ENCODE peak calls at places on chromosomes 3 and 15, in four cellular contexts. L is HEK293T, T is K562, W is GM12878. C is an unnamed sample.

GRCh38 chr3:113948015-113948917 is 453 bp downstream of the ZDHHC23 start:
- DNase-seq in L (peak; percentile 55), W (no peak), T (no peak), C (peak; percentile 25)

GRCh38 chr15:54640874-54641273 is 555.9 kb downstream of the RSL24D1 start:
- DNase-seq in W (no peak), L (no peak), T (no peak), C (no peak)

GRCh38 chr3:15299036-15299435 is 33.4 kb downstream of the SH3BP5 start:
- DNase-seq in T (peak; percentile 67), W (no peak), L (no peak), C (no peak)

GRCh38 chr15:83398591-83398990 is 48.5 kb upstream of the SH3GL3 start:
- DNase-seq in T (no peak), L (no peak), W (no peak), C (no peak)

GRCh38 chr15:72116680-72117447 is 1.1 kb downstream of the MYO9A start:
- DNase-seq in L (peak; percentile 22), T (peak; percentile 30), W (no peak), C (no peak)

GRCh38 chr3:140013220-140013619 is 78.2 kb downstream of the CLSTN2 start:
- DNase-seq in T (no peak), L (no peak), W (no peak), C (no peak)

GRCh38 chr3:139117136-139117675 is 72.5 kb upstream of the PRR23C start:
- DNase-seq in L (no peak), W (no peak), T (no peak), C (no peak)

GRCh38 chr3:143484851-143485512 is 363.3 kb downstream of the SLC9A9 start:
- DNase-seq in L (peak; percentile 46), W (no peak), T (peak; percentile 15), C (no peak)

GRCh38 chr3:106034313-106034712 is 165.5 kb upstream of the CBLB start:
- DNase-seq in W (no peak), L (no peak), T (no peak), C (no peak)

GRCh38 chr3:102181202-102181920 is 253.5 kb upstream of the ZPLD1 start:
- DNase-seq in L (no peak), W (no peak), T (no peak), C (no peak)

GRCh38 chr3:63662500-63662899 is 10.0 kb downstream of the SNTN start:
- DNase-seq in L (no peak), T (no peak), W (no peak), C (peak; percentile 6)

GRCh38 chr3:58036287-58037032 is 28.2 kb downstream of the FLNB start:
- DNase-seq in T (no peak), L (no peak), W (no peak), C (no peak)

GRCh38 chr3:179837374-179837773 is 184.5 kb downstream of the USP13 start:
- DNase-seq in L (no peak), W (no peak), T (no peak), C (no peak)

GRCh38 chr3:73827204-73827603 is 202.5 kb upstream of the PDZRN3 start:
- DNase-seq in W (no peak), T (no peak), L (no peak), C (no peak)

GRCh38 chr3:52456169-52456799 is 880 bp downstream of the NISCH start:
- DNase-seq in T (peak; percentile 25), L (peak; percentile 39), W (no peak), C (no peak)

DNA sequence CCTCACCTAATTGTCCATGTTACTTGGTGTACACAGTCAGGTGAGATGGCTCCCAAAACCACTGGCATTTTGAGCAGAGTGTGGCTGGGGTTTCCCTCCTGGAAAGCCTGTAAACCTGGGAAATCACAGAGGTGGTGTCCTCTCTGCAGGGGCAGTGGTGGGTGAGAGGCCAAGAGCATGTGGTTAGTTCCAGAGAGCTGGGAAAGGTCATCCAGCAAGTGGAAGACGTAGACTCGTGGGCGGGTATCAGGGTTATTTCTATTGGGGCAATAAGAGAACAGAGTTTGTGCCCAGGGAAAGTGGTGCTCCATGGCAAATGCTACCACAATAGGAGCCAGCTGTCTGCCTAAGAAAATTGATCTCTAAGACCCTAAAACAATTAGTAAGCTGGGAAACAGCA is 44.6 kb upstream of the LIMD1 start:
- DNase-seq in T (no peak), W (no peak), L (no peak), C (no peak)
- TF ChIP-seq FOXK2 in T (no peak), W (no peak), L (no peak), C (no peak)

DNA sequence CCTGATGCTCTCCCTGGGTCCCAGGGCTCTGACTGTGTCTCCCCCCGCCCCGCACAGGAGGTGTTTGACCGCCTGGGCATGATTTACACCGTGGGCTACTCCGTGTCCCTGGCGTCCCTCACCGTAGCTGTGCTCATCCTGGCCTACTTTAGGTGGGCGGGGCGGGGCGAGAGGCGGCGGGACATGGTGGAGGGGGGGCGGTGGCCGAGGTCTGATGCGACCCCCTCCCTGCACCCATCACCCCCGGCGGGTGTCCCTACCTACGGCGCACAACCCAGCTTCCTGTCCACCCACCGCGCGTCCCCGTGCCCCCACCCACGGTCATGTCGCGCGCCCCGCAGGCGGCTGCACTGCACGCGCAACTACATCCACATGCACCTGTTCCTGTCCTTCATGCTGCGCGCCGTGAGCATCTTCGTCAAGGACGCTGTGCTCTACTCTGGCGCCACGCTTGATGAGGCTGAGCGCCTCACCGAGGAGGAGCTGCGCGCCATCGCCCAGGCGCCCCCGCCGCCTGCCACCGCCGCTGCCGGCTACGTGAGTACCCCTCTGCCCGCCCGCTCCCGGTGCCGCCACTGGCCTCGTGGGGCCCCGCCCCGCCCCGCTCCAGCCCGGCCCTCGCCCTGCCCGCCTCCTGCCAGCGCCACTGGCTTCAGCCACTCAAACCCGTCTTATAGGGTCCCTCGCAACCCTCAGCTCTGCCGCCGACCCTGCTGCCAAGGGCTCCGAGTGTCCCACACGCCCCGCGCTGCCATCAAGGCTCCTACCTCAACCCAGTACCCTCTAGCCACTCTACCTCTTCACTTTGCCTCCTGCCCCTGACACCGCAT is 21.0 kb downstream of the PTH1R start:
- DNase-seq in L (no peak), T (no peak), W (no peak), C (no peak)
- TF ChIP-seq SP1 in L (no peak), T (no peak), W (no peak), C (no peak)

DNA sequence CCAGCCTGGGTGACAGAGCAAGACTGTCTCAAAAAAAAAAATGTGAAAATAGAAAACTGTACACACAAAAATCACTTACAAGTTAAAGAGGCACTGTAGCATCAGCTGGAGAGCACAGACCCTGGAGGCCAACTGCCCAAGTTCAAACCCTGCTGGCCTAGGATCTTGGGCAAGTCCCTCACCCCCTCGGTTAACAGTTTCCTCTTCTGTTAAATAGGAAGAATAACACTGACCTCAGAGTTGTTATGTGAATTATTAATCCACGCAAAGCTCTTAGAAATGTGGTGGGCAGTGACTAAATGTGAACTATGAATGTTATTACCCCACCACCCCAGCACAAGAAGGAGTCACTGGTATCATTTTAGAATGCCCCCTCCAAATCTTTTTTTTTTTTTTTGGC is 11.2 kb downstream of the CIB1 start:
- DNase-seq in W (no peak), L (no peak), T (no peak), C (no peak)
- TF ChIP-seq FOXK2 in W (no peak), L (no peak), T (no peak), C (no peak)

GRCh38 chr3:42012935-42013651 is 51.2 kb upstream of the ULK4 start:
- DNase-seq in T (peak; percentile 93), L (peak; percentile 84), W (peak; percentile 86), C (peak; percentile 37)
- TF ChIP-seq SP1 in T (no peak), L (no peak), W (no peak), C (peak; percentile 29)

DNA sequence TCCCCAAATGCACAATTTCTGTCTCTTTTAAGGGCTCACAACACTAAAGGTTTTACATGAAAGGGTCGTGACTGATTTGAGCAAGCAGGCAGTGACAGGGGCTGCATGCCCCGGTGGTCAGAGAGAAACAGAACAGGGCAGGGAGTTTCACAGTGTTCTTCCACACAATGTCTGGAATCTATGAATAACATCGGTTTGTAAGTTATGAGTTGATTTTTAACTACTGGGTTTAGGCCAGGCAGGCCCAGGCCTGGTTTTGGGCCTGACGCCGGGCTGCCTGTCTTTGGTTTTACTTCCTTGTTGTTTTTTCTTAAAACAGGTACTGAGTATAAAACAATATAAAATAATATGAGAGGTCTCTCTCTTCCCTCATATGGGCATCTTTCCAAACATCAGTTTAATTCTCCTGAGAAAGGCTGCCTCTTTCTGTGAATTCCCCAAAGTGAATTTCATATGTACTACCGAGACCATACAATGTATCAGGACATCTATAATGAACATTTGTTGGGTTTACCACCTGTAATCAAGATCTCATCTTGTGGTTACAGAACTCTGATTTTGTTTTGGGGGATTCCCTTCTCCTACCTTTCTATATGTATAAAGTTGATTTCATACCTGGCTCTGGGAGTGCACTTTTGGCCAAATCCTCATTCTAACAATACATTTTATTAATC is 74.4 kb downstream of the CD200 start:
- DNase-seq in L (no peak), W (peak; percentile 54), T (no peak), C (no peak)
- TF ChIP-seq FOXK2 in L (no peak), W (no peak), T (no peak), C (no peak)

GRCh38 chr15:69554321-69554961 is 101.8 kb downstream of the RPLP1 start:
- DNase-seq in L (no peak), W (no peak), T (no peak), C (peak; percentile 14)

GRCh38 chr15:69553686-69554085 is 101.1 kb downstream of the RPLP1 start:
- DNase-seq in L (no peak), T (no peak), W (no peak), C (no peak)

GRCh38 chr15:69557340-69558137 is 104.9 kb downstream of the RPLP1 start:
- DNase-seq in W (no peak), T (no peak), L (no peak), C (peak; percentile 82)

GRCh38 chr15:69556344-69556743 is 103.7 kb downstream of the RPLP1 start:
- DNase-seq in L (no peak), T (no peak), W (no peak), C (no peak)

GRCh38 chr15:69555080-69555479 is 102.5 kb downstream of the RPLP1 start:
- DNase-seq in W (no peak), T (no peak), L (no peak), C (no peak)
- TF ChIP-seq SP1 in W (no peak), T (no peak), L (no peak), C (no peak)

DNA sequence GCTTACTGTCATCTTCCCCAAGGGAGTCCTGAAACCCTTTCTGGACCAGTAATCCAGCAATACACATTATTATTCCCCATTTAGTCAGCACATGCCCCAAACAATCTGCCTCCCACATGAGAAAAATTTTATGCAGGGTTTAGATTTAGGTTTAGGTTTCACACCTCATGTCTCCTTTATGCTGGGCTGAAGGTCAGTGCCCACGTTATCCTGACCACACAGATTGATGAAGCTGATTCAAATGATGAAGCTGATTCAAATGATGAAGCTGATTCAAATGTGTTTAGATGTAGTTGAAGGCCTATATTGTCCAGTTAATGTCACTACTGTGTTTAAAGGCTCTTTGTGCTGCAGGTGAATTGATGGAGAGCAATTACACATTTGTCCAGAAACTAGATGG is 18.1 kb upstream of the ZBED2 start:
- DNase-seq in T (no peak), L (no peak), W (no peak), C (no peak)
- TF ChIP-seq FOXK2 in T (no peak), L (no peak), W (no peak), C (no peak)

DNA sequence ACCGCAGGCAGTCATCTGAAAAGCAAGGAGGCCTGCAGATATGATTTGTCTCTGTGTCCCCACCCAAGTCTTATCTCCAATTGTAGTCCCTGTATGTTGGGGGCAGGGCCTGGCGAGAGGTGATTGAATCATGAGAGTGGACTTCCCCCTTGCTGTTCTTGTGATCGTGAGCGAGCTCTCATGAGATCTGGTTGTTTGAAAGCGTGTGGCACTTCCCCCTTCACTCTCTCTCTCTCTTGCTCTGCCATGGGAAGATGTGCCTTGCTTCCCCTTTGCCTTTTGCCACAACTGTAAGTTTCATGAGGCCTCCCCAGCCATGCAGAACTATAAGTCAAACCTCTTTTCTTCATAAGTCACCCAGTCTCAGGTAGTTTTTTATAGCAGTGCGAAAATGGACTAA is 83.3 kb downstream of the TMCO5A start:
- DNase-seq in L (no peak), T (no peak), W (peak; percentile 24), C (no peak)
- TF ChIP-seq SP1 in L (no peak), T (no peak), W (no peak), C (no peak)

GRCh38 chr3:22713936-22714335 is 489.2 kb upstream of the UBE2E2 start:
- DNase-seq in L (no peak), W (no peak), T (no peak), C (peak; percentile 2)
- TF ChIP-seq FOXK2 in L (no peak), W (no peak), T (no peak), C (no peak)

C was measured in HepG2.